ENCODE peak calls at places on chromosomes 5 and 9, in eight cellular contexts. I is type B pancreatic cell; F is CD8-positive, alpha-beta T cell; Z is astrocyte of the cerebellum; A is fibroblast of lung; S is testis; O is nephron progenitor cell; G is ovary. L is an unnamed sample.

GRCh38 chr5:96876292-96876850 is at the start of gene ERAP2:
- DNase-seq in I (no peak), F (no peak), Z (peak; percentile 12), A (peak; percentile 74), S (no peak), O (no peak), G (no peak), L (peak; percentile 79)

GRCh38 chr9:129235931-129236331 is 57.9 kb upstream of the IER5L start:
- DNase-seq in I (no peak), F (peak; percentile 85), Z (no peak), A (no peak), S (no peak), O (no peak), G (no peak), L (no peak)

GRCh38 chr9:37371565-37372464 is 50.7 kb upstream of the GRHPR start:
- DNase-seq in I (no peak), F (no peak), Z (no peak), A (no peak), S (no peak), O (no peak), G (no peak), L (no peak)

GRCh38 chr9:134838651-134839431 is 41.8 kb upstream of the FCN2 start:
- DNase-seq in I (no peak), F (no peak), Z (no peak), A (no peak), S (no peak), O (no peak), G (no peak), L (no peak)

GRCh38 chr9:100933656-100934055 is 94.9 kb upstream of the PLPPR1 start:
- DNase-seq in I (no peak), F (no peak), Z (peak; percentile 63), A (no peak), S (no peak), O (no peak), G (no peak), L (no peak)

GRCh38 chr5:172188033-172188892 is at the start of gene STK10:
- DNase-seq in I (peak; percentile 90), F (peak; percentile 92), Z (peak; percentile 59), A (peak; percentile 91), S (peak; percentile 91), O (peak; percentile 88), G (peak; percentile 85), L (peak; percentile 96)

GRCh38 chr5:131281133-131281867 is 17.4 kb downstream of the CDC42SE2 start:
- DNase-seq in I (no peak), F (no peak), Z (no peak), A (no peak), S (no peak), O (no peak), G (no peak), L (no peak)

GRCh38 chr9:130138791-130139190 is 33.4 kb upstream of the NCS1 start:
- DNase-seq in I (no peak), F (peak; percentile 38), Z (peak; percentile 96), A (peak; percentile 96), S (peak; percentile 86), O (no peak), G (peak; percentile 92), L (no peak)

GRCh38 chr9:36143242-36143641 is 6.7 kb downstream of the GLIPR2 start:
- DNase-seq in I (no peak), F (no peak), Z (no peak), A (no peak), S (no peak), O (no peak), G (no peak), L (no peak)

GRCh38 chr9:4596165-4596922 is 65.8 kb upstream of the PLPP6 start:
- DNase-seq in I (no peak), F (peak; percentile 87), Z (no peak), A (no peak), S (no peak), O (no peak), G (no peak), L (no peak)

GRCh38 chr5:157558089-157558595 is 17.4 kb downstream of the ADAM19 start:
- DNase-seq in I (no peak), F (no peak), Z (peak; percentile 95), A (peak; percentile 77), S (no peak), O (no peak), G (no peak), L (no peak)

GRCh38 chr5:14063691-14064090 is 79.5 kb upstream of the TRIO start:
- DNase-seq in I (no peak), F (no peak), Z (no peak), A (no peak), S (no peak), O (no peak), G (no peak), L (no peak)

GRCh38 chr5:154860123-154860522 is 1.7 kb downstream of the CNOT8 start:
- DNase-seq in I (no peak), F (no peak), Z (no peak), A (peak; percentile 54), S (peak; percentile 70), O (no peak), G (peak; percentile 41), L (no peak)

GRCh38 chr5:176409765-176410164 is 6.6 kb downstream of the CLTB start:
- DNase-seq in I (no peak), F (no peak), Z (no peak), A (no peak), S (no peak), O (no peak), G (no peak), L (no peak)

GRCh38 chr5:10577371-10578291 is 13.8 kb downstream of the ANKRD33B start:
- DNase-seq in I (peak; percentile 48), F (no peak), Z (no peak), A (no peak), S (peak; percentile 13), O (no peak), G (no peak), L (no peak)

GRCh38 chr5:10576790-10577189 is 12.9 kb downstream of the ANKRD33B start:
- DNase-seq in I (no peak), F (no peak), Z (no peak), A (no peak), S (peak; percentile 6), O (no peak), G (no peak), L (no peak)

GRCh38 chr5:10578292-10578663 is 14.4 kb downstream of the ANKRD33B start:
- DNase-seq in I (no peak), F (no peak), Z (no peak), A (no peak), S (peak; percentile 6), O (no peak), G (no peak), L (no peak)

GRCh38 chr5:10578869-10579268 is 15.0 kb downstream of the ANKRD33B start:
- DNase-seq in I (no peak), F (no peak), Z (no peak), A (no peak), S (peak; percentile 9), O (no peak), G (no peak), L (no peak)

GRCh38 chr5:10576121-10576789 is 12.4 kb downstream of the ANKRD33B start:
- DNase-seq in I (no peak), F (no peak), Z (no peak), A (no peak), S (peak; percentile 3), O (no peak), G (no peak), L (no peak)
- TF ChIP-seq CTCF in I (no peak), F (no peak), Z (no peak), A (no peak), S (no peak), O (no peak), G (no peak), L (no peak)

DNA sequence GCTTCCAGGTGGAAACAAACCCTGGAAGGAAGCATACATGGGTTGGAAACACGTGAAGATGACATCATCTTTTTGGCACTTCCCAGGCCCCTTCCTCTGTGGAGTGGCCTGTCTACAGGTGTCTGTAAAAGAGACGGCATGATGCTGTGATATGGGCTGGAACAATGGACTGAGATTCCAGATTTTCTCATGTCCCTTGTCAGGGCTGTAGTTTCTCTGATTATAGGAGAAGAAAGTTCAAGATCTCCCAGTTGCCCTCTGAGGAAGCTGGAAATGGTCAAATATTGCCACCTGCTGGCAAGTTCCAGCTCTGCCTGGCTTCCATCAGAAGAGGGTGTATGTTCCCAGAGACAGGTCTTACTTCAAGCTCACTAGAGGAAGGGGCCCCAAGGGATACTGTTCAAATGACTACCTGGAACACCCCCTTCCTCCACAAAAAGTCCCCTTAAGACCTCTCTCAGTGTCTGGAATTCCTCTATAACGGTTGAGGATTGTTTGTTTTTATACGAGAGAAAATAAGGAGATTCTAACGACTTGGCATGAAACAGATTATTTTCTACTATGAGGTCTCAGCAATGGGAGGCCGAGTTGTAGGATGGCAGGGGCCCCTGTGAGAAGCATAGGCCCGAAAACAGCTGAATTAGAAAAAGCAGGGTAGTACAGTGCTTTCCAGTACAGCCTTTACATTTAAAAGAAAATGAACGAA is 7.3 kb upstream of the ANXA6 start:
- DNase-seq in I (no peak), F (peak; percentile 75), Z (peak; percentile 56), A (peak; percentile 84), S (peak; percentile 87), O (peak; percentile 78), G (peak; percentile 69), L (no peak)
- TF ChIP-seq CTCF in I (peak; percentile 93), F (peak; percentile 92), Z (peak; percentile 95), A (peak; percentile 95), S (peak; percentile 79), O (peak; percentile 91), G (peak; percentile 85), L (peak; percentile 95)

DNA sequence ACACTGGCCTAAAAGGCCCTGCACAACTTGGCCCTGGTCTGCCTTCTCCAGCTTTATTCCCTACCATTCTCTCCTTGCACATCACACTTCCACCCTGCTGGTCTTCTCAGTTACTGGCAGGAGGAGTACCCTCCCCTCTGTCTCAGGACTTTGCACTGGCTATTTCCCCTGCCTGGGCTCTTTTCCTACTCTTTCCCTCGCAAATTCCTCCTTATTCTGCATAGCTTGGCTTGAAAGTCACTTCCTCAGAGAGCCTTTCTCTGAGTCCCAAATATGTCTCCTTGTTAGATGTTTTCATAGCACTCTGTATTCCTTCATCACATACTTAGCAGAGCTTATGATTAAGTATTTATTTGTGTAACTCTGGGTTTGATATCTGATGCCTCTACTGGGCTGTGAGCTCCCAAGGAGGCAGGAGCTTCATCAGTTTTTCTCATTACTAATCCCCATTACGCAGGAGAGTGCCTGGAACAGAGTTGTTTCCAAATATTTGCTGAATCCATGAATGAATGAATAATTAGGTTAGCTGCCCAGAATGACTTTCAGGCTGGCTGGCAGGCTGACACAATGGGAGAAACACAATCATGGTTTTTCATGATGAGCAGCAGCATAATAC is 159.9 kb upstream of the KLF9 start:
- DNase-seq in I (no peak), F (no peak), Z (peak; percentile 29), A (peak; percentile 88), S (no peak), O (no peak), G (no peak), L (peak; percentile 93)
- TF ChIP-seq CTCF in I (no peak), F (no peak), Z (no peak), A (no peak), S (no peak), O (no peak), G (no peak), L (no peak)

DNA sequence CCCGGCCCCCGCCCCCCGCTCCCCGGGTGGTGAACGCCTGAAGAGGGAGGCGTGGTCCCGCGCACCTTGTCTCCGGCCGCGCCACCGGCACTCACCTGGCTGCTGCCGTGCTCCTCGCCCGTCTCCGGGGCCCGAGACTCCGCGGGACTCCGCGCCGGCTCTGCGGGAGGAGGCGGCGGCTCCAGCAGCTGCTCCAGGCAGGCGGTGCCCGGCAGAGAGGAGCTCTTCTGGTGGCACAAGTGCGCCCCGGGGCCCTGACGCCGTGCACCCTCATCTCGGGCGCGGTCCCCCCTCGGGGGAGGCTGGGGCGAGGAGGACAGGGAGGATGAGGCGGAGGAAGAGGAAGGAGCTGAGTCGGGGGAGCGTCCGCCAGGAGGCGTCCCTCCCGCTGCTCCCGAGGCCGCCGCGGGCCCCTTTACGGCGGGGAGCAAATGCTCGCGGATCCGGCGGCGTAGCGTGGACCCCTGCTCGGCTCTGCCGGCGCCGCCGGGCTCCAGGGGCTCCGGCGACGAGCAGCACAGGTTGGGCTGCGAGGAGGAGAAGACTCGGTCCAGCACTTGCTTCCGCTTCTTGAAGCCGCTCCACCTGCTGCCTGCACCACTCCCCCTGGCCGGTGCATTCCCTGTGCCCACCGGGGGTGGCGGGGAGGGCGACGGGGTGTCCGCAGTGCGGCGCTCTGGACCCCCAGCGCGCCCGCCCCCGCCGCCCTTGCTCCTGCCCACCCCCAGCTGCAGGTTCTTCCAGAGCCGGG is 958 bp downstream of the MCTP1 start:
- DNase-seq in I (peak; percentile 76), F (no peak), Z (no peak), A (no peak), S (peak; percentile 26), O (peak; percentile 65), G (no peak), L (no peak)
- TF ChIP-seq CTCF in I (peak; percentile 70), F (no peak), Z (peak; percentile 57), A (peak; percentile 29), S (peak; percentile 14), O (peak; percentile 44), G (no peak), L (peak; percentile 25)